ENCODE peak calls at places on chromosomes 11 and 22, in ten cellular contexts. F, A, D, W, C, G, J, P, Y and I are unnamed samples.

GRCh38 chr22:37746366-37747089 is 49.7 kb downstream of the TRIOBP start:
- DNase-seq in W (no peak), G (no peak), D (no peak), J (no peak), F (no peak), A (no peak), P (no peak), C (no peak), Y (no peak), I (no peak)

GRCh38 chr11:121841487-121842167 is 274.4 kb downstream of the BLID start:
- DNase-seq in A (no peak), G (no peak), D (peak), P (no peak), C (no peak), F (peak), J (no peak), Y (no peak), W (no peak), I (no peak)

GRCh38 chr11:121482231-121483129 is 29.7 kb upstream of the SORL1-AS1 start:
- DNase-seq in W (no peak), G (peak), C (no peak), J (no peak), A (no peak), Y (peak), D (no peak), F (no peak), P (no peak), I (no peak)

GRCh38 chr11:15163136-15163535 is 48.4 kb downstream of the INSC start:
- DNase-seq in Y (no peak), J (no peak), C (no peak), W (no peak), D (no peak), P (no peak), A (no peak), G (no peak), F (no peak), I (no peak)

GRCh38 chr22:47593291-47593690 is 830.8 kb downstream of the TBC1D22A start:
- DNase-seq in P (no peak), F (no peak), A (no peak), C (no peak), Y (no peak), J (no peak), D (no peak), W (no peak), G (no peak), I (no peak)

GRCh38 chr22:20111045-20111688 is 4.7 kb upstream of the RANBP1 start:
- DNase-seq in G (no peak), Y (no peak), F (peak), P (no peak), W (no peak), J (peak), A (peak), C (no peak), D (no peak), I (no peak)

GRCh38 chr22:35600466-35600865 is 16.7 kb downstream of the MB start:
- DNase-seq in C (no peak), W (no peak), J (no peak), G (no peak), D (no peak), F (no peak), P (no peak), Y (no peak), A (peak), I (no peak)

GRCh38 chr11:77071671-77072605 is 5.2 kb downstream of the CAPN5 start:
- DNase-seq in P (no peak), W (no peak), F (peak), D (no peak), J (no peak), A (peak), Y (no peak), C (no peak), G (no peak), I (no peak)

GRCh38 chr11:68659158-68659921 is 25.0 kb upstream of the GAL start:
- DNase-seq in G (no peak), D (peak), F (peak), C (no peak), A (peak), J (peak), W (peak), P (peak), Y (no peak), I (no peak)

GRCh38 chr11:131810511-131810910 is 440.1 kb downstream of the NTM start:
- DNase-seq in D (no peak), W (no peak), C (no peak), Y (no peak), A (no peak), P (no peak), F (no peak), J (no peak), G (no peak), I (no peak)

GRCh38 chr11:28981331-28981865 is 873.2 kb downstream of the METTL15 start:
- DNase-seq in C (no peak), A (no peak), J (no peak), W (no peak), Y (no peak), G (no peak), F (no peak), P (no peak), D (no peak), I (no peak)

GRCh38 chr11:117492578-117493251 is 165.1 kb downstream of the CEP164 start:
- DNase-seq in F (no peak), A (no peak), Y (no peak), P (no peak), J (peak), G (no peak), D (no peak), C (no peak), W (no peak), I (no peak)

GRCh38 chr11:72333657-72334056 is 89.7 kb upstream of the PHOX2A start:
- DNase-seq in C (no peak), W (no peak), P (no peak), G (peak), A (peak), Y (no peak), D (no peak), J (no peak), F (no peak), I (no peak)

GRCh38 chr11:70466154-70466553 is 67.8 kb downstream of the CTTN start:
- DNase-seq in D (no peak), A (peak), W (peak), F (no peak), G (no peak), P (no peak), Y (no peak), C (no peak), J (no peak), I (no peak)

GRCh38 chr11:75627879-75628668 is 40.8 kb downstream of the MAP6 start:
- DNase-seq in Y (no peak), D (no peak), F (no peak), A (no peak), G (no peak), P (peak), C (no peak), J (no peak), W (no peak), I (no peak)

GRCh38 chr11:10934293-10934850 is 76.5 kb upstream of the ZBED5 start:
- DNase-seq in J (no peak), G (no peak), W (no peak), A (peak), F (no peak), P (no peak), C (peak), D (no peak), Y (no peak), I (no peak)

GRCh38 chr22:49735411-49736311 is 92.0 kb downstream of the BRD1 start:
- DNase-seq in A (peak), P (no peak), F (no peak), J (no peak), W (peak), G (no peak), C (no peak), Y (no peak), D (no peak), I (no peak)